ENCODE peak calls at places on chromosome 22, in seven cellular contexts. One of them, this sample, is unnamed.
A peak's percentile ranks its signal among the peaks of the same experiment; 100 is the strongest.

GRCh38 chr22:25281675-25282345 is 62.4 kb downstream of the CRYBB2 start:
- DNase-seq in adipocyte: no peak
- DNase-seq in uterus: no peak
- DNase-seq in WTC11: no peak
- DNase-seq in body of pancreas: no peak
- DNase-seq in upper lobe of right lung: no peak
- DNase-seq in posterior cingulate gyrus: no peak
- DNase-seq in this sample: no peak

GRCh38 chr22:32754413-32755041 is 47.0 kb upstream of the TIMP3 start:
- DNase-seq in posterior cingulate gyrus: no peak
- DNase-seq in body of pancreas: no peak
- DNase-seq in upper lobe of right lung: no peak
- DNase-seq in uterus: peak; percentile 55
- DNase-seq in WTC11: no peak
- DNase-seq in adipocyte: peak; percentile 66
- DNase-seq in this sample: no peak

GRCh38 chr22:43849731-43850130 is 12.6 kb downstream of the SULT4A1 start:
- DNase-seq in posterior cingulate gyrus: no peak
- DNase-seq in adipocyte: no peak
- DNase-seq in upper lobe of right lung: no peak
- DNase-seq in body of pancreas: no peak
- DNase-seq in WTC11: no peak
- DNase-seq in uterus: no peak
- DNase-seq in this sample: no peak

GRCh38 chr22:30201970-30202369 is 44.6 kb downstream of the LIF start:
- DNase-seq in posterior cingulate gyrus: no peak
- DNase-seq in upper lobe of right lung: no peak
- DNase-seq in body of pancreas: no peak
- DNase-seq in uterus: no peak
- DNase-seq in WTC11: no peak
- DNase-seq in adipocyte: peak; percentile 63
- DNase-seq in this sample: no peak

GRCh38 chr22:20203142-20204099 is 52.6 kb upstream of the CCDC188 start:
- DNase-seq in WTC11: peak; percentile 61
- DNase-seq in uterus: no peak
- DNase-seq in adipocyte: no peak
- DNase-seq in upper lobe of right lung: peak; percentile 75
- DNase-seq in body of pancreas: peak; percentile 43
- DNase-seq in posterior cingulate gyrus: no peak
- DNase-seq in this sample: no peak

GRCh38 chr22:28444659-28445058 is 235.0 kb downstream of the TTC28 start:
- DNase-seq in WTC11: no peak
- DNase-seq in upper lobe of right lung: no peak
- DNase-seq in body of pancreas: no peak
- DNase-seq in adipocyte: no peak
- DNase-seq in uterus: no peak
- DNase-seq in posterior cingulate gyrus: no peak
- DNase-seq in this sample: no peak

GRCh38 chr22:20395897-20396287 is 1.9 kb downstream of the ZNF74 start:
- DNase-seq in uterus: no peak
- DNase-seq in WTC11: no peak
- DNase-seq in posterior cingulate gyrus: no peak
- DNase-seq in upper lobe of right lung: no peak
- DNase-seq in adipocyte: no peak
- DNase-seq in body of pancreas: no peak
- DNase-seq in this sample: no peak

GRCh38 chr22:35409783-35410662 is 10.1 kb downstream of the MCM5 start:
- DNase-seq in body of pancreas: no peak
- DNase-seq in upper lobe of right lung: peak; percentile 81
- DNase-seq in WTC11: no peak
- DNase-seq in adipocyte: no peak
- DNase-seq in uterus: no peak
- DNase-seq in posterior cingulate gyrus: peak; percentile 18
- DNase-seq in this sample: no peak

GRCh38 chr22:41021039-41021654 is 70.0 kb downstream of the RBX1 start:
- DNase-seq in adipocyte: no peak
- DNase-seq in upper lobe of right lung: peak; percentile 74
- DNase-seq in posterior cingulate gyrus: no peak
- DNase-seq in uterus: peak; percentile 24
- DNase-seq in WTC11: peak; percentile 32
- DNase-seq in body of pancreas: peak; percentile 22
- DNase-seq in this sample: peak; percentile 15

GRCh38 chr22:39212721-39213376 is 31.9 kb downstream of the PDGFB start:
- DNase-seq in posterior cingulate gyrus: no peak
- DNase-seq in body of pancreas: no peak
- DNase-seq in uterus: no peak
- DNase-seq in WTC11: no peak
- DNase-seq in upper lobe of right lung: peak; percentile 20
- DNase-seq in adipocyte: no peak
- DNase-seq in this sample: no peak

GRCh38 chr22:48065852-48066251 is 1303.4 kb downstream of the TBC1D22A start:
- DNase-seq in body of pancreas: no peak
- DNase-seq in adipocyte: no peak
- DNase-seq in posterior cingulate gyrus: no peak
- DNase-seq in WTC11: no peak
- DNase-seq in uterus: no peak
- DNase-seq in upper lobe of right lung: no peak
- DNase-seq in this sample: no peak

GRCh38 chr22:38218661-38219331 is 17.0 kb downstream of the MAFF start:
- DNase-seq in posterior cingulate gyrus: no peak
- DNase-seq in body of pancreas: peak; percentile 81
- DNase-seq in WTC11: peak; percentile 73
- DNase-seq in adipocyte: peak; percentile 95
- DNase-seq in uterus: peak; percentile 83
- DNase-seq in upper lobe of right lung: peak; percentile 91
- DNase-seq in this sample: no peak

This sample was measured in NCI-H524.